ENCODE peak calls at places on chromosomes 11 and 22, in seven cellular contexts. V is IMR-90, S is mesendoderm, U is H1, T is mesenchymal stem cell, B is neuronal stem cell, N is trophoblast cell. J is an unnamed sample.

GRCh38 chr22:46878549-46878948 is 116.1 kb downstream of the TBC1D22A start:
- DNase-seq in V (no peak), N (peak; percentile 61), T (no peak), U (no peak), S (peak; percentile 35), B (no peak), J (no peak)

GRCh38 chr22:25120761-25121212 is 78.9 kb upstream of the CRYBB3 start:
- DNase-seq in B (no peak), U (no peak), T (no peak), V (no peak), S (no peak), N (no peak), J (no peak)

GRCh38 chr11:121067912-121068652 is 33.0 kb upstream of the TECTA start:
- DNase-seq in S (no peak), B (no peak), V (no peak), N (no peak), T (no peak), U (no peak), J (no peak)

GRCh38 chr22:23156286-23156685 is 11.0 kb downstream of the RAB36 start:
- DNase-seq in V (no peak), U (no peak), N (no peak), T (no peak), S (peak; percentile 31), B (no peak), J (peak; percentile 70)

GRCh38 chr11:81959341-81959740 is 774.3 kb downstream of the FAM181B start:
- DNase-seq in B (peak; percentile 18), T (no peak), V (no peak), S (peak; percentile 84), N (no peak), U (no peak), J (peak; percentile 55)

GRCh38 chr22:37401401-37401859 is 25.8 kb downstream of the ELFN2 start:
- DNase-seq in U (no peak), N (no peak), V (peak; percentile 23), B (no peak), S (no peak), T (no peak), J (no peak)

GRCh38 chr11:44927174-44927661 is 23.5 kb downstream of the TP53I11 start:
- DNase-seq in T (peak; percentile 77), B (peak; percentile 78), S (peak; percentile 91), V (peak; percentile 66), N (peak; percentile 91), U (peak; percentile 91), J (peak; percentile 92)

GRCh38 chr22:29647954-29648737 is 44.7 kb downstream of the NF2 start:
- DNase-seq in T (no peak), U (no peak), S (no peak), B (no peak), V (no peak), N (no peak), J (no peak)

GRCh38 chr11:12410006-12410728 is 32.8 kb downstream of the PARVA start:
- DNase-seq in N (no peak), U (peak; percentile 58), B (no peak), S (peak; percentile 82), T (peak; percentile 73), V (peak; percentile 51), J (peak; percentile 49)

GRCh38 chr22:36595154-36595553 is 66.2 kb upstream of the EIF3D start:
- DNase-seq in U (no peak), N (no peak), B (no peak), S (no peak), V (no peak), T (no peak), J (no peak)

GRCh38 chr22:39473856-39474255 is 17.0 kb downstream of the MGAT3 start:
- DNase-seq in N (peak; percentile 45), U (no peak), S (no peak), B (no peak), V (no peak), T (no peak), J (no peak)

GRCh38 chr11:23789938-23790371 is 706.9 kb upstream of the LUZP2 start:
- DNase-seq in T (peak; percentile 85), S (no peak), N (no peak), U (no peak), V (peak; percentile 86), B (no peak), J (no peak)

GRCh38 chr11:65298655-65299179 is 15.9 kb upstream of the CDC42EP2 start:
- DNase-seq in B (no peak), T (peak; percentile 81), S (no peak), U (no peak), N (no peak), V (peak; percentile 81), J (no peak)

GRCh38 chr22:49228431-49229037 is 599.1 kb downstream of the BRD1 start:
- DNase-seq in B (no peak), T (no peak), N (no peak), U (peak; percentile 28), S (no peak), V (no peak), J (peak; percentile 9)

GRCh38 chr11:75720639-75721038 is 3.0 kb downstream of the MOGAT2 start:
- DNase-seq in B (no peak), T (no peak), S (no peak), N (no peak), U (no peak), V (no peak), J (no peak)

GRCh38 chr11:29343465-29344333 is 673.1 kb downstream of the KCNA4 start:
- DNase-seq in N (peak; percentile 81), U (peak; percentile 86), V (peak; percentile 34), B (peak; percentile 55), S (peak; percentile 67), T (peak; percentile 54), J (peak; percentile 76)

GRCh38 chr11:77195071-77195705 is 67.1 kb downstream of the MYO7A start:
- DNase-seq in B (no peak), U (no peak), V (no peak), S (no peak), N (no peak), T (no peak), J (no peak)

GRCh38 chr11:77411238-77411637 is 62.7 kb downstream of the PAK1 start:
- DNase-seq in B (no peak), N (no peak), S (peak; percentile 47), U (no peak), T (peak; percentile 42), V (peak; percentile 30), J (no peak)

GRCh38 chr22:29917052-29917902 is 34.3 kb downstream of the MTMR3 start:
- DNase-seq in N (no peak), U (no peak), V (peak; percentile 11), B (no peak), T (no peak), S (no peak), J (no peak)

GRCh38 chr11:64996710-64997380 is at the start of gene BATF2:
- DNase-seq in S (peak; percentile 93), N (peak; percentile 77), B (peak; percentile 51), U (peak; percentile 78), T (peak; percentile 91), V (peak; percentile 83), J (peak; percentile 90)

GRCh38 chr11:95985174-95985808 is 61.4 kb upstream of the MTMR2 start:
- DNase-seq in N (peak; percentile 28), S (no peak), V (peak; percentile 60), B (no peak), T (no peak), U (no peak), J (no peak)

GRCh38 chr11:106224172-106224571 is 146.7 kb downstream of the AASDHPPT start:
- DNase-seq in N (no peak), S (no peak), T (no peak), U (no peak), V (no peak), B (no peak), J (no peak)

GRCh38 chr22:26517429-26517828 is 5.2 kb upstream of the TFIP11 start:
- DNase-seq in B (no peak), S (no peak), T (no peak), U (no peak), V (no peak), N (no peak), J (no peak)

GRCh38 chr11:46718155-46719019 is 626 bp upstream of the F2 start:
- DNase-seq in T (peak; percentile 12), S (peak; percentile 57), B (no peak), N (peak; percentile 21), U (peak; percentile 46), V (no peak), J (no peak)

GRCh38 chr11:83061883-83062282 is 9.8 kb downstream of the RAB30 start:
- DNase-seq in U (no peak), N (no peak), B (no peak), V (no peak), T (no peak), S (no peak), J (no peak)
- H3K9ac ChIP-seq in U (no peak overlapping the region), N (no peak overlapping the region), B (no peak overlapping the region), V (no peak overlapping the region), T (no peak overlapping the region), S (no peak overlapping the region), J (no peak overlapping the region)

GRCh38 chr11:48044577-48044976 is 64.2 kb downstream of the PTPRJ start:
- DNase-seq in V (no peak), N (no peak), S (no peak), U (no peak), B (no peak), T (no peak), J (no peak)

GRCh38 chr11:48043111-48043997 is 63.0 kb downstream of the PTPRJ start:
- DNase-seq in V (no peak), N (no peak), U (no peak), B (no peak), T (no peak), S (no peak), J (no peak)

GRCh38 chr11:48041877-48042698 is 61.7 kb downstream of the PTPRJ start:
- DNase-seq in S (no peak), U (no peak), N (no peak), B (no peak), V (no peak), T (no peak), J (no peak)

GRCh38 chr11:48045536-48045935 is 65.2 kb downstream of the PTPRJ start:
- DNase-seq in T (no peak), N (no peak), B (no peak), S (no peak), V (no peak), U (no peak), J (no peak)

DNA sequence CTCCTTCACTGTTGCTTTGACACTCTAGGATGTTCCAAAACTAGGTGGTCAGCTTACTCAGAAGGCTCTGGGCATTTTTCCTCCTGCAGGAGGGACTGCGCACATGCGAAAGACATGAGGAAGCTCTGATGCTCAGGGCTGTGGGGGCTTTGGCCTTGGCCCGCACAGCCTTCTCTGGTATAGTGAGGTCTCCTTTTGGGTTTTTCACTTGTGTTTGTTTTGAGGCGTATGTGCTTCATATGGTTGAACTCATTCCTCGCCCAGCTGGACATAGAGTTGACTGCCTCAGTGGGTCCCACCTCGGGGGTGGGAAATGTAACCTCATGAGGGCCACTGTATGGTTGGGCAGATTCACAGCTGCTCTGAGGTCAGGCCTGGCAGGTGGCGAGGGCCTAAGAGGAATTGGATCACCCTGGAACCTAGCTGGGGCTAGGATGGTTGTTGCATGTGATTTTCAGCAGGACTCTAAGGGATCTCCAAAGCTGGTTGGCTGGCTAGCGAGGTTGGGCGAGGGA is 63.7 kb downstream of the PTPRJ start:
- DNase-seq in S (no peak), V (no peak), T (no peak), B (no peak), N (no peak), U (no peak), J (no peak)
- H3K4ac ChIP-seq in S (no peak overlapping the region), V (no peak overlapping the region), T (no peak overlapping the region), B (no peak overlapping the region), N (no peak overlapping the region), U (no peak overlapping the region), J (no peak overlapping the region)

GRCh38 chr11:86174101-86175046 is 70.2 kb upstream of the EED start:
- DNase-seq in U (no peak), N (peak; percentile 94), B (no peak), S (no peak), V (peak; percentile 99), T (peak; percentile 95), J (no peak)
- H3K9ac ChIP-seq in U (no peak overlapping the region), N (no peak overlapping the region), B (no peak overlapping the region), S (no peak overlapping the region), V (peak overlapping the region; percentile 6), T (peak overlapping the region; percentile 72), J (no peak overlapping the region)

GRCh38 chr22:45812910-45813309 is 141.3 kb downstream of the ATXN10 start:
- DNase-seq in V (no peak), U (no peak), B (no peak), T (no peak), S (no peak), N (no peak), J (no peak)
- H3K4ac ChIP-seq in V (no peak overlapping the region), U (no peak overlapping the region), B (no peak overlapping the region), T (no peak overlapping the region), S (no peak overlapping the region), N (no peak overlapping the region), J (no peak overlapping the region)